ENCODE peak calls at places on chromosomes 11 and 22, in seven cellular contexts. C is right atrium auricular region, U is upper lobe of right lung, J is colonic mucosa, Z is DND-41, W is IMR-90, P is HCT116. M is an unnamed sample.

GRCh38 chr22:38404419-38404818 is 50.6 kb downstream of the KCNJ4 start:
- DNase-seq in W (no peak), C (no peak), U (no peak), Z (no peak), P (no peak), J (no peak), M (no peak)

GRCh38 chr11:131370090-131370751 is at the start of gene NTM:
- DNase-seq in U (no peak), W (peak; percentile 7), Z (no peak), J (peak; percentile 59), P (no peak), C (peak; percentile 62), M (no peak)

GRCh38 chr11:120324932-120325810 is at the start of gene TLCD5:
- DNase-seq in P (peak; percentile 54), J (no peak), W (peak; percentile 68), C (no peak), Z (no peak), U (peak; percentile 84), M (no peak)

GRCh38 chr11:110362916-110363574 is 66.6 kb upstream of the RDX start:
- DNase-seq in P (peak; percentile 34), C (no peak), U (no peak), Z (no peak), W (no peak), J (no peak), M (no peak)

GRCh38 chr11:72688929-72689328 is 14.7 kb upstream of the PDE2A start:
- DNase-seq in Z (no peak), U (peak; percentile 52), P (no peak), J (no peak), C (no peak), W (no peak), M (no peak)

GRCh38 chr11:33936745-33937612 is 45.1 kb upstream of the LMO2 start:
- DNase-seq in U (no peak), J (peak; percentile 30), C (peak; percentile 94), Z (no peak), W (peak; percentile 55), P (no peak), M (no peak)

GRCh38 chr11:116579857-116580727 is 192.7 kb downstream of the BUD13 start:
- DNase-seq in Z (no peak), J (no peak), P (no peak), W (no peak), U (no peak), C (no peak), M (no peak)

GRCh38 chr11:44304091-44305084 is 5.6 kb downstream of the ALX4 start:
- DNase-seq in P (no peak), J (no peak), C (no peak), W (no peak), Z (no peak), U (no peak), M (no peak)

GRCh38 chr11:127074151-127074761 is 73.7 kb upstream of the KIRREL3 start:
- DNase-seq in W (peak; percentile 72), C (no peak), P (no peak), J (peak; percentile 37), Z (peak; percentile 81), U (no peak), M (no peak)

GRCh38 chr11:662689-663274 is 25.7 kb downstream of the DRD4 start:
- DNase-seq in P (peak; percentile 48), J (peak; percentile 73), Z (no peak), U (peak; percentile 85), W (peak; percentile 47), C (no peak), M (peak; percentile 34)

GRCh38 chr11:123111465-123111864 is 49.5 kb upstream of the HSPA8 start:
- DNase-seq in Z (no peak), J (no peak), W (peak; percentile 65), P (peak; percentile 47), C (no peak), U (no peak), M (no peak)

GRCh38 chr11:33709471-33709870 is 8.8 kb upstream of the C11orf91 start:
- DNase-seq in Z (no peak), U (no peak), C (no peak), P (no peak), W (no peak), J (no peak), M (no peak)

GRCh38 chr22:33874206-33874605 is 46.1 kb downstream of the LARGE1 start:
- DNase-seq in C (no peak), Z (no peak), J (peak; percentile 51), P (no peak), W (no peak), U (no peak), M (no peak)

DNA sequence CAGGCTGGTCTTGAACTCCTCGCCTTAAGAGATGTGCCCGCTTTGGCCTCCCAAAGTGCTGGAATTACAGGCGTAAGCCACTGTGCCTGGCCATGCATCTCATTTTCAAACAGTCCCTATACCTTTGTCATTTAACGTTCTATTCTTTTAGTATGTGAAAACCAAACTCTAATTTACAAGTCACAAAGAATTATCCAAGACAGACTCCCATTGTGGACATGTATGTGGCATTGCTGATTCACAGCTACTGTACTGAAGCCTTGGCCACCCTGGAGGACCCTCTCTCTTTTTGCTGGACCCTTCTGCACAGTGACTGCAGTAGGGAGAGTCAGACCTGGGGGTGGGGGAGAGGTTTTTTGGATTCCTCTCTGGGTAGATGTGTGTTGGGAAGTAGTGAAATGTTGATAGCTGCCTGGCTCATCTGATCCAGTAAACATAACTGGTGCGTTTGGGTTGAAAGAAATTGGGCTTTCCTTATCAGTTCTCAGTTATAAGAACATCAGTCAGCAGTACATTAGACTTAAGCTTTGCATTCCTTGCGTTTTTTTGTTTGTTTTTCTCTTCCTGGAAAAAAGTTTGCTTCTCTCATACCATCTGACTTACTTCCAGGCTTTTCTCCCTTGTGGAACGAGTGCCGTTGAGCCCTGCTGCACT is 65.9 kb downstream of the MED15 start:
- DNase-seq in P (no peak), W (peak; percentile 50), J (no peak), C (no peak), Z (no peak), U (no peak), M (no peak)
- H3K27ac ChIP-seq in P (no peak overlapping the region), W (peak overlapping the region; percentile 84), J (no peak overlapping the region), C (no peak overlapping the region), Z (no peak overlapping the region), U (peak overlapping the region; percentile 58), M (no peak overlapping the region)

GRCh38 chr22:28929197-28929596 is 45.8 kb downstream of the ZNRF3 start:
- DNase-seq in P (no peak), U (no peak), Z (no peak), W (no peak), J (no peak), C (no peak), M (no peak)

GRCh38 chr22:28930357-28931007 is 47.1 kb downstream of the ZNRF3 start:
- DNase-seq in U (no peak), J (no peak), Z (no peak), C (no peak), W (peak; percentile 21), P (no peak), M (no peak)

GRCh38 chr22:28933321-28933720 is 49.9 kb downstream of the ZNRF3 start:
- DNase-seq in W (no peak), U (no peak), J (no peak), P (no peak), C (no peak), Z (no peak), M (no peak)

GRCh38 chr22:28934026-28934425 is 50.7 kb downstream of the ZNRF3 start:
- DNase-seq in C (no peak), P (no peak), J (no peak), W (no peak), Z (no peak), U (no peak), M (no peak)

DNA sequence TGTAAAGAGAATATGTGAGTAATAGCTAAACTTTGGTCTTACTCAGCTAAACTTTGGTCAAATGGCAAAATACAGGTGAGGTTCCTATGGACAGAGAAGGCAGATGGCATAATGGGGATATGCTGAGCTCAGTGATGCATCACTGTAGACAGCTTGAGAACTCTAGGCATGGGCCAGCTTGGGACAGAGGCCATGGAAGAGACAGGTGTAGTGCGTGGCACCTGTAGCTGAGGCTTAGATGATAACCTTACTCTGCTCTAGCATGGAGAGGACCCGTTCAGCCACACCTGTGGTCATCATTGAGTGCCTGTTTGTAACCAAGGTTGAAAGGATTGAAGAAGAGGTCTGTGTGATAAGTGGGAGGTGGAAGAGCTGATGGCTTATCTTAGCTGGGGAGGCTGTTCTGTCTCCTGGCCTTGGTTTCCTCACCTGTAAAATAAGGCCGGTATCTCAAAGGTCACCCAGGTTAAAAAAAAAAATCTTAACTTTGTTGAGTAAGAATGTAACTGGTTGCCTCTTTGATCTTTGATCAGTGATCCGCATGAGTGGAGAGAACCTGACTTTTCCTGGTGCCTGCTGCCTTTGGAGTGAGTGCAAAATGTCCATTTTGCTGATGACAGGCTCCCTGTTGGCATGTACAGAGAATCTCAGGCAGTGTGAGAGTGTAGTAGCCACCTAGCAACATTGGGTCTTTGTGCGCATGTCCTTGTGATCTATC is 48.6 kb downstream of the ZNRF3 start:
- DNase-seq in W (no peak), U (no peak), P (no peak), J (no peak), C (no peak), Z (no peak), M (no peak)
- H3K4me1 ChIP-seq in W (peaks cover 4% of the 10 kb centered on the region), U (peaks cover 32% of the 10 kb centered on the region), P (peaks cover 39% of the 10 kb centered on the region), J (no peaks in the 10 kb centered on the region), C (no peaks in the 10 kb centered on the region), Z (no peaks in the 10 kb centered on the region), M (no peaks in the 10 kb centered on the region)

DNA sequence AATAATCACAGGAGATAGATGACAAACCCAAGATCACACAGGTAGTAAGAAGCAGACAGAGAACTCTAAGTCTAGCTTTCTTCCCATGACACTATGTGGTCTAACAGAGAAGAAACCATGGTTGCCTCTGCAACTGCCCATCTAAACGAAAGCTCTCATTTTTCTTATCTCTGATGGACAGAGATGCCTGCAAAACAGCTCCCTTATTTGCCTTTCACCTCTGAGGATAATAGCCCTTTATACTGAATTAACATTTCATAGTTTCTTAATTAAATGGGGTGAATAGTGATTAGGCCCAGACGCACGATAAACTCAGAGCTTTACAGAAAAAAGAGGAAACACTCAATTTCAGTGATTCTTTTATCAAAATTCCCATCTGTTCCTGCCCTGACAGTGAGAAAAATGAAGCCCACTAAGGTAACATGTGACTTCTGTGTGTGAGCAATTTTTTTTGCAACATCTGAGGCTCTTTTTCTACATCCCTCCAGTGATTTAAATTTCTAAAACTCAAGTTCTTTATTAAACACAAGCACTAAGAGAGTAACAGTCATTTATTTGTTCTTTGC is 24.6 kb downstream of the OR2AG2 start:
- DNase-seq in W (no peak), J (no peak), C (no peak), U (no peak), P (no peak), Z (no peak), M (no peak)
- H3K27ac ChIP-seq in W (no peak overlapping the region), J (peak overlapping the region; percentile 75), C (no peak overlapping the region), U (peak overlapping the region; percentile 80), P (no peak overlapping the region), Z (peak overlapping the region; percentile 85), M (peak overlapping the region; percentile 69)

GRCh38 chr11:31521497-31522150 is 12.1 kb downstream of the ELP4 start:
- DNase-seq in P (no peak), Z (no peak), J (no peak), U (no peak), W (no peak), C (no peak), M (no peak)
- H3K4me1 ChIP-seq in P (no peaks in the 10 kb centered on the region), Z (no peaks in the 10 kb centered on the region), J (no peaks in the 10 kb centered on the region), U (no peaks in the 10 kb centered on the region), W (no peaks in the 10 kb centered on the region), C (no peaks in the 10 kb centered on the region), M (no peaks in the 10 kb centered on the region)